ENCODE peak calls at places on chromosome 5, in ten cellular contexts. Q is A549, I is stomach, U is K562, C is tibial nerve, D is suprapubic skin, Z is transverse colon, F is H1, V is GM12878, K is upper lobe of left lung. S is an unnamed sample.

GRCh38 chr5:56340196-56340980 is 107.3 kb upstream of the ANKRD55 start:
- DNase-seq in F (no peak), K (no peak), I (no peak), V (no peak), U (no peak), Q (no peak), D (no peak), C (no peak), Z (no peak), S (no peak)

GRCh38 chr5:144307726-144308125 is 137.1 kb downstream of the KCTD16 start:
- DNase-seq in C (no peak), V (no peak), K (no peak), Q (no peak), F (no peak), Z (no peak), D (no peak), I (no peak), U (no peak), S (no peak)

GRCh38 chr5:142325677-142326479 is 1.1 kb upstream of the SPRY4 start:
- DNase-seq in V (no peak), C (peak; percentile 51), Z (peak; percentile 47), K (peak; percentile 86), D (no peak), I (peak; percentile 44), Q (peak; percentile 90), F (peak; percentile 89), U (peak; percentile 87), S (peak; percentile 30)

GRCh38 chr5:134477462-134478245 is 47.8 kb upstream of the JADE2 start:
- DNase-seq in Z (peak; percentile 34), I (no peak), U (no peak), D (peak; percentile 35), V (no peak), F (no peak), Q (no peak), K (no peak), C (no peak), S (no peak)

GRCh38 chr5:52043543-52043942 is 660.3 kb downstream of the ISL1 start:
- DNase-seq in F (no peak), D (no peak), I (no peak), Q (no peak), Z (no peak), U (no peak), K (no peak), C (no peak), V (no peak), S (no peak)

GRCh38 chr5:131794596-131794995 is 2.2 kb downstream of the FNIP1 start:
- DNase-seq in U (no peak), C (peak; percentile 7), I (no peak), Q (no peak), K (no peak), Z (no peak), V (no peak), D (no peak), F (no peak), S (no peak)

GRCh38 chr5:164059471-164059870 is 554.1 kb downstream of the MAT2B start:
- DNase-seq in C (no peak), Z (no peak), Q (no peak), V (no peak), U (no peak), D (no peak), K (no peak), I (no peak), F (no peak), S (no peak)

GRCh38 chr5:138488481-138488945 is 23.2 kb downstream of the EGR1 start:
- DNase-seq in U (peak; percentile 70), F (no peak), Z (no peak), I (peak; percentile 65), C (no peak), K (no peak), V (no peak), D (no peak), Q (no peak), S (no peak)

DNA sequence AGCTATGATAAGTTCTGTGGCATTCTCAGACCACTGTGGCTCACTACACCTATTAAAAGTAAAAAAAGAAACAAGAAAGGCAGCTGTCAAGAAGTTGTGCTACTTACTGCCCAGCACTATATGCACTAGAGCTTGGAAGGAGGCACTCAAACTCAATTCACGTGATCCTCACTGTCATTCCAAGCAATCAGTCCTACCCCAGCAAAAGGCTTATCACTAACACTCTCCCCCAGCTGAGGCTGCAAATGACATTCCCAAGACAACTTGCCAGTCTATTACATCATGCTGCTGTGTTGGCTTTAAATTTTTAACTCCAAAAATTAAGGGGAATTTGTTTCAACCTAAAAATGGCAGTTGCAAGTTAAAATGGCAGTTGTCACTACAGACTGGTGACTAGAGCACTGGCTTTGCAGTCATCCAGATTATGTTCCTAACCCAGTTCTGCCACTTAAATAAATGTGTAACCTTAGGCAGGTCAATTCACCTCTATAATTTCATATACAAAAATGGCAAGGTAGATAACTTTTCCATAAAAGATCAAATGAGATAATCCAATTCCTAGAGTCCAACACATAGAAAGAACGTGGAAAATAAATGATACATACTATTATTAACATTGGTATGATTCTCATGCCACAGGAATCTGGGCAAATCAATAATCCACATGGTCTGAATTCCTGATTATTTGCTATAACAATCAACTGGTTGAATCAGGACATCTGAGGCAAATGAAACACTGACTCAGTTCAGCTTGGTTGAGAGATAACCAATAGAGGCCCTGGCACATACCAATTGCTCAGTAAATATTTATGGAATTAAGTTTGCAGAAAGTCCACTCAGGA is 52.4 kb downstream of the FBXW11 start:
- DNase-seq in K (no peak), V (no peak), U (peak; percentile 78), I (no peak), Q (no peak), F (no peak), D (no peak), C (no peak), Z (no peak), S (no peak)
- TF ChIP-seq POLR2A in K (no peak), V (no peak), U (no peak), I (no peak), Q (no peak), F (no peak), D (no peak), C (no peak), Z (no peak), S (no peak)

DNA sequence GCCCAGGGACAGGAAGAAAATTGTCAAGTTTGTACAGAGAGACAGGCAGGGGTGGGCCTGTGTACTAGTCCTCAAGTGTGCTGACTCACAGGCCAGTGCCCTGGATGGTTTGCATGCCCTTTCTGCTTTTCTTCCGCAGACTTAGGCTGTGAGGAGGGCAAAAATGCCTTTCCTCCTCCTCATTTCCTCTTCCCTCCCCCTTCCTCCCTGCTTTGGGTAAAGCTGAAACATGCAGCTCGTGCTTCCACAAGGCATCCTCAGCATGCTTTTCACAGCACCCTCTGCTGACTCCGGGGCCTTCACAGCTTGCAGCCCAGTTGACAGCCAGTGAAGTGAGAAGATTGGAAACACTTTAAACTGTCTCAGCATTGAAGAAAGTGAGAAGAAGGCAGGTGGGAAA is 138.6 kb downstream of the GRIA1 start:
- DNase-seq in Z (no peak), C (peak; percentile 20), F (peak; percentile 50), K (no peak), Q (no peak), U (no peak), I (no peak), V (no peak), D (no peak), S (no peak)
- TF ChIP-seq EP300 in Z (no peak), C (no peak), F (no peak), K (no peak), Q (no peak), U (no peak), I (no peak), V (no peak), D (no peak), S (no peak)

GRCh38 chr5:67795781-67796477 is 419.6 kb upstream of the PIK3R1 start:
- DNase-seq in K (no peak), U (no peak), V (no peak), C (no peak), F (no peak), D (no peak), Q (no peak), I (no peak), Z (no peak), S (no peak)

GRCh38 chr5:67792891-67793290 is 422.7 kb upstream of the PIK3R1 start:
- DNase-seq in K (peak; percentile 56), F (no peak), I (no peak), Z (no peak), D (peak; percentile 80), U (no peak), Q (no peak), V (no peak), C (peak; percentile 72), S (peak; percentile 57)

GRCh38 chr5:67790390-67790789 is 425.2 kb upstream of the PIK3R1 start:
- DNase-seq in I (no peak), V (no peak), K (no peak), C (no peak), U (no peak), Q (no peak), F (no peak), Z (no peak), D (no peak), S (no peak)

GRCh38 chr5:67793966-67794365 is 421.6 kb upstream of the PIK3R1 start:
- DNase-seq in I (no peak), U (no peak), F (no peak), Q (no peak), K (no peak), Z (no peak), C (no peak), D (no peak), V (no peak), S (no peak)

DNA sequence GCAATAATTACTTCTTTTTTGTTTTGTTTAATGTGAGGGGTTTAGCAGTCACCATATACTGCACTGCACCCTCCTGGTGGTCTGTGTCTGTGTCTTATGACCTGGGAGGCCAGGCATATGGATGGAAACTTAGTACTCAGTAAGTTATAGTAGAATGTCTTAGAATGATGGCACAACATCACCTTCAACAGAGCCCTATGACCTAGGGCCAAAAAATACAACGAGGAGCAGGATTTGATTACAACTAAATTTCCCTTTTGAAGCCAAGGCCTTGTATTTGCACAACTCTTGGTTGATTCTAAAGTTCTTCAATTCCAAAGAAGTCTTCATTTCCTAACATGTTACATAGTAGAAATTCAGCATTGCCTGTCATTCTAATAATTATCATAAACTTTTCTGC is 422.1 kb upstream of the PIK3R1 start:
- DNase-seq in Z (no peak), F (no peak), I (no peak), Q (no peak), U (no peak), C (no peak), V (no peak), D (no peak), K (no peak), S (no peak)
- TF ChIP-seq CTCF in Z (no peak), F (no peak), I (no peak), Q (no peak), U (no peak), C (no peak), V (no peak), D (no peak), K (no peak), S (no peak)

DNA sequence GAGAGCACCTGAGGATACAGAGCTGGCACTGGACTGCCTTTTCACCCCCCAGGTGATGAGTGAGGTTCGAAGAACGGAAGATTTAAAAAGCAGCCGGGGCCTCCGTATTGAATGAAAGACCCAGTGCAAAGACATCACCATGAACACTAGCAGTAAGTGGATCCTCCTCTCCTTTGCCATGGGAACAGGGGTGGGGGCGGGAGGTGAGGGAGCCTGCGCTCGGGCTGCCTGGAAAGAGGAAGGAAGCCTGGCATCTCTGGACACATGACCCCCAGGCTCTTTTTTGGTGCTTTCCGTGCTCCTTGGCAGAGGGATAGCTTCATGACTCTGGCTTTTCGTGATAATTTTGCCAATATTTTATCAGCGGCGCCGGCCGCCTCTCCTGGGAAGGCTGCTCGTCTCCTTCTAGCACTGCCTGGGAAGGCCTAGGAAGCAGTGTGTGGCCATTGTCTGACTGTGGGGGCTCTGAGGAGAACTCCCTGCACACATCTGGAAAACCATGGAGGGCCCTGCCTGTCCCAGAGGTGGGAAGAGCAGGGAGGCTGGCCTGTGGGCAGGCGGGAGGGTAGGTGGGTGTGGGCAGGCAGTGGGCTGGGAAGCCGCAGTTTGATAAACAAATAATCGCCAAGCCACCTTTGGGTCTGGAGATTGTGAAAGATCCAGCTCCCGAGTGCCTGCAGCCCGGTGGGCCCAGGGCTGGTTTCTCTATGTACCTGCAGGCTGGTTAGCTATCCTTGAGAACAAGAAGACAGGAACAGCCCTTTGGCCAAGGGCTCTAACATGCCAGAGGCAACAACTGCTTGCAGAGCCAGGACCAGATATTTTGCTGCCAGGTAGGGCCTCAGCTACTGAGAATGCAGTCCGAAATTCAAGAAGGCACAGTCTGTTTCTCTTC is 911 bp downstream of the ABLIM3 start:
- DNase-seq in I (no peak), V (no peak), Z (no peak), K (peak; percentile 46), F (no peak), C (peak; percentile 40), U (no peak), D (no peak), Q (no peak), S (no peak)
- TF ChIP-seq POLR2A in I (no peak), V (no peak), Z (no peak), K (no peak), F (no peak), C (no peak), U (no peak), D (no peak), Q (no peak), S (no peak)

S was measured in ovary.